ENCODE peak calls at places on chromosomes 4 and X, in seven cellular contexts. K is thoracic aorta, N is small intestine, W is thyroid gland, U is neural progenitor cell, D is OCI-LY7, A is adrenal gland. P is an unnamed sample.

GRCh38 chr4:6893449-6894085 is 16.1 kb upstream of the TBC1D14 start:
- DNase-seq in K (no peak), N (peak; percentile 96), W (no peak), U (no peak), D (no peak), A (peak; percentile 15), P (no peak)

GRCh38 chrX:49040376-49040955 is 2.7 kb downstream of the TFE3 start:
- DNase-seq in K (no peak), N (no peak), W (no peak), U (no peak), D (no peak), A (no peak), P (no peak)

GRCh38 chr4:650951-651883 is 22.9 kb downstream of the ATP5ME start:
- DNase-seq in K (no peak), N (no peak), W (peak; percentile 69), U (peak; percentile 55), D (no peak), A (no peak), P (no peak)

GRCh38 chr4:188435381-188435780 is 296.1 kb downstream of the TRIML1 start:
- DNase-seq in K (no peak), N (no peak), W (no peak), U (no peak), D (no peak), A (no peak), P (no peak)

GRCh38 chr4:152486414-152487389 is 49.2 kb downstream of the FBXW7 start:
- DNase-seq in K (no peak), N (peak; percentile 20), W (no peak), U (no peak), D (no peak), A (no peak), P (no peak)

GRCh38 chr4:141247430-141247780 is 26.7 kb downstream of the ZNF330 start:
- DNase-seq in K (no peak), N (no peak), W (no peak), U (no peak), D (no peak), A (no peak), P (no peak)

GRCh38 chr4:127400736-127401346 is 231.9 kb upstream of the INTU start:
- DNase-seq in K (no peak), N (peak; percentile 40), W (peak; percentile 82), U (peak; percentile 70), D (peak; percentile 60), A (peak; percentile 83), P (peak; percentile 83)

GRCh38 chr4:1399508-1400190 is 6.6 kb downstream of the NKX1-1 start:
- DNase-seq in K (no peak), N (no peak), W (no peak), U (no peak), D (peak; percentile 27), A (no peak), P (no peak)

GRCh38 chr4:20431422-20432014 is 179.8 kb downstream of the SLIT2 start:
- DNase-seq in K (no peak), N (peak; percentile 92), W (no peak), U (peak; percentile 66), D (no peak), A (no peak), P (no peak)

GRCh38 chr4:54499308-54500074 is 158.3 kb upstream of the KIT start:
- DNase-seq in K (no peak), N (no peak), W (no peak), U (peak; percentile 27), D (no peak), A (no peak), P (no peak)

GRCh38 chr4:56330691-56331090 is 56.6 kb downstream of the AASDH start:
- DNase-seq in K (no peak), N (no peak), W (no peak), U (peak; percentile 66), D (no peak), A (no peak), P (peak; percentile 68)

GRCh38 chr4:98728433-98728832 is 70.0 kb upstream of the TSPAN5 start:
- DNase-seq in K (no peak), N (no peak), W (no peak), U (no peak), D (no peak), A (peak; percentile 24), P (peak; percentile 60)

GRCh38 chrX:25015486-25016360 is at the start of gene ARX:
- DNase-seq in K (no peak), N (peak; percentile 65), W (peak; percentile 58), U (peak; percentile 97), D (peak; percentile 33), A (peak; percentile 44), P (no peak)

GRCh38 chrX:30904186-30904585 is 15.1 kb upstream of the TAB3 start:
- DNase-seq in K (no peak), N (no peak), W (no peak), U (no peak), D (no peak), A (no peak), P (no peak)

GRCh38 chr4:118270492-118270891 is 82.3 kb downstream of the PRSS12 start:
- DNase-seq in K (no peak), N (peak; percentile 50), W (no peak), U (peak; percentile 65), D (peak; percentile 65), A (no peak), P (peak; percentile 71)

GRCh38 chr4:114180481-114180880 is 201.0 kb upstream of the ARSJ start:
- DNase-seq in K (peak; percentile 6), N (peak; percentile 6), W (peak; percentile 14), U (peak; percentile 70), D (peak; percentile 30), A (peak; percentile 54), P (peak; percentile 77)

GRCh38 chr4:19791422-19792113 is 460.1 kb upstream of the SLIT2 start:
- DNase-seq in K (no peak), N (no peak), W (no peak), U (no peak), D (no peak), A (no peak), P (peak; percentile 9)

GRCh38 chrX:108437789-108438623 is at the start of gene COL4A6:
- DNase-seq in K (no peak), N (no peak), W (peak; percentile 28), U (peak; percentile 72), D (no peak), A (no peak), P (no peak)

GRCh38 chr4:56078866-56079265 is 130.1 kb downstream of the CEP135 start:
- DNase-seq in K (no peak), N (no peak), W (no peak), U (no peak), D (no peak), A (no peak), P (no peak)

GRCh38 chr4:173529505-173530325 is at the start of gene HAND2:
- DNase-seq in K (no peak), N (no peak), W (no peak), U (peak; percentile 83), D (no peak), A (no peak), P (peak; percentile 59)

GRCh38 chrX:19177710-19178109 is 55.4 kb upstream of the ADGRG2 start:
- DNase-seq in K (no peak), N (no peak), W (no peak), U (no peak), D (no peak), A (no peak), P (no peak)

GRCh38 chr4:110484767-110485166 is 8.8 kb downstream of the ENPEP start:
- DNase-seq in K (no peak), N (peak; percentile 60), W (no peak), U (no peak), D (no peak), A (no peak), P (peak; percentile 4)

GRCh38 chr4:77009511-77010120 is 60.1 kb downstream of the SEPTIN11 start:
- DNase-seq in K (no peak), N (no peak), W (no peak), U (no peak), D (no peak), A (no peak), P (no peak)

GRCh38 chr4:141133146-141134006 is at the start of gene RNF150:
- DNase-seq in K (peak; percentile 47), N (peak; percentile 20), W (peak; percentile 88), U (peak; percentile 89), D (peak; percentile 2), A (peak; percentile 88), P (peak; percentile 95)

GRCh38 chr4:40749717-40750460 is at the start of gene NSUN7:
- DNase-seq in K (no peak), N (peak; percentile 75), W (peak; percentile 91), U (peak; percentile 89), D (peak; percentile 49), A (peak; percentile 76), P (peak; percentile 59)

GRCh38 chr4:10082047-10082446 is 34.6 kb downstream of the WDR1 start:
- DNase-seq in K (no peak), N (no peak), W (no peak), U (no peak), D (no peak), A (no peak), P (no peak)

GRCh38 chrX:126063984-126064383 is 102.1 kb downstream of the DCAF12L2 start:
- DNase-seq in K (no peak), N (no peak), W (no peak), U (no peak), D (no peak), A (no peak), P (no peak)

GRCh38 chr4:4327652-4328121 is 37.6 kb downstream of the ZBTB49 start:
- DNase-seq in K (no peak), N (no peak), W (no peak), U (peak; percentile 74), D (no peak), A (peak; percentile 33), P (no peak)
- H3K27ac ChIP-seq in K (no peak overlapping the region), N (no peak overlapping the region), W (no peak overlapping the region), U (no peak overlapping the region), D (no peak overlapping the region), A (no peak overlapping the region), P (no peak overlapping the region)

GRCh38 chrX:122220644-122221373 is 963.3 kb upstream of the GRIA3 start:
- DNase-seq in K (no peak), N (no peak), W (no peak), U (peak; percentile 87), D (no peak), A (no peak), P (no peak)
- H3K4me3 ChIP-seq in K (no peak overlapping the region), N (no peak overlapping the region), W (no peak overlapping the region), U (peak overlapping the region; percentile 62), D (no peak overlapping the region), A (no peak overlapping the region), P (no peak overlapping the region)

DNA sequence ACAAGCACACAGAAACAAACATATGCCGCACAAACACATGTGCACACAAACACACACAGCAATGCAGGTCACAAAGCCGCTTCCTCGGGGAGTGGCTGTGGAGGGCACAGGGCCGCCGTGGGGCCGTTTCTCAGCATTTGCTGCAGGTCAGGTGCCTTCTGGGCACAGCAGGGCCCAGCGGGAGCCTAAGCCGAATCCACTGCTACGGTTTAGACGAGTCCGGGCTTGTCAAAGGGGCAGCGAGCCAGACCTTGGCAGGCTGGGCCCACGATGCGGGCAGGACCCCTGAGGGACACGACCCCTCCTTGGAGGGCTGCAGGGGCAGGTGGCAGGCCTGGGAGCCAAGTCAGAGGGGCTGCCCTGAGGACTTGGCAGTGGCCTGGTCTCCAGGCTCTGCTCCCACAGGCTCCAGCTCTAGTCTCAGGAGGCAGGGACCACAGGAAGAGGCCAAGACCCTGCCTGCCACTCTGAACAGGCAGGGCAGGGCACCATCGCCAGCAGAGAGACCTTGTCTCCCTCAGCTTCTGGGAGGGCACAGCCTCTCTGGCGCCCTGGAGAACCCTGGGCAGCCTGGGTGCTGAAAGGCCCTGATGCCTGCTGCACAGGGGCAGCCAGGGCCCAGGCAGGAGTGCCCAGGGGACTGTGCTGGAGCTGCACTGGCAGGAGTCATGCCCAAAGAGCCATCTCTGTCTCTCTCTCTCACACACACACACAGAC is 5.5 kb upstream of the ATP2B3 start:
- DNase-seq in K (no peak), N (no peak), W (no peak), U (no peak), D (no peak), A (no peak), P (no peak)
- H3K9me3 ChIP-seq in K (no peaks in the 10 kb centered on the region), N (no peaks in the 10 kb centered on the region), W (no peaks in the 10 kb centered on the region), U (no peaks in the 10 kb centered on the region), D (no peaks in the 10 kb centered on the region), A (no peaks in the 10 kb centered on the region), P (no peaks in the 10 kb centered on the region)

GRCh38 chrX:150160656-150161055 is 202.5 kb upstream of the MAMLD1 start:
- DNase-seq in K (no peak), N (no peak), W (no peak), U (no peak), D (no peak), A (no peak), P (no peak)
- H3K27ac ChIP-seq in K (no peak overlapping the region), N (no peak overlapping the region), W (no peak overlapping the region), U (no peak overlapping the region), D (no peak overlapping the region), A (no peak overlapping the region), P (no peak overlapping the region)

P was measured in SJCRH30.